ENCODE peak calls at places on chromosome 6, in eight cellular contexts. N is fibroblast of lung; Q is breast epithelium; O is CD8-positive, alpha-beta T cell; S is CD4-positive, alpha-beta memory T cell; J is esophagus squamous epithelium; M is lower lobe of right lung; V is RWPE2. Y is an unnamed sample.

GRCh38 chr6:99790679-99791078 is 184.0 kb downstream of the PRDM13 start:
- DNase-seq in M (no peak), O (no peak), J (no peak), Q (no peak), V (no peak), S (no peak), N (no peak), Y (no peak)

GRCh38 chr6:100464910-100465700 is at the start of gene SIM1:
- DNase-seq in J (no peak), N (peak; percentile 70), Q (no peak), M (no peak), S (no peak), O (no peak), V (peak; percentile 66), Y (no peak)

GRCh38 chr6:44731485-44732095 is 344.1 kb downstream of the CDC5L start:
- DNase-seq in M (no peak), S (no peak), J (no peak), V (no peak), Q (no peak), O (no peak), N (no peak), Y (peak; percentile 74)

GRCh38 chr6:35165630-35166071 is 24.5 kb upstream of the TCP11 start:
- DNase-seq in M (no peak), N (no peak), J (no peak), Q (no peak), V (no peak), O (no peak), S (no peak), Y (no peak)

GRCh38 chr6:160256445-160256844 is 2.2 kb downstream of the SLC22A2 start:
- DNase-seq in J (no peak), M (no peak), S (no peak), V (no peak), Q (no peak), O (no peak), N (no peak), Y (no peak)

GRCh38 chr6:100549406-100550167 is 84.9 kb upstream of the SIM1 start:
- DNase-seq in Q (no peak), O (no peak), J (no peak), N (peak; percentile 28), M (no peak), V (no peak), S (no peak), Y (no peak)

GRCh38 chr6:132816665-132817064 is 2.3 kb downstream of the RPS12 start:
- DNase-seq in Q (no peak), V (no peak), J (no peak), S (no peak), O (no peak), M (no peak), N (no peak), Y (no peak)

GRCh38 chr6:43912598-43913387 is 142.8 kb downstream of the VEGFA start:
- DNase-seq in Q (no peak), J (no peak), M (peak; percentile 28), V (no peak), S (no peak), N (no peak), O (no peak), Y (no peak)

GRCh38 chr6:20266851-20267608 is 54.8 kb upstream of the MBOAT1 start:
- DNase-seq in V (peak; percentile 68), O (no peak), J (no peak), Q (no peak), S (no peak), M (no peak), N (no peak), Y (no peak)

GRCh38 chr6:63802606-63803206 is 167.1 kb downstream of the PHF3 start:
- DNase-seq in Q (no peak), O (no peak), S (no peak), V (no peak), M (no peak), N (peak; percentile 65), J (no peak), Y (no peak)

GRCh38 chr6:1297746-1298145 is 14.2 kb upstream of the FOXQ1 start:
- DNase-seq in S (no peak), Q (no peak), O (no peak), V (no peak), N (peak; percentile 45), M (no peak), J (no peak), Y (no peak)

GRCh38 chr6:161018165-161018564 is 26.6 kb downstream of the MAP3K4 start:
- DNase-seq in J (no peak), O (no peak), V (no peak), M (no peak), Q (no peak), S (no peak), N (no peak), Y (no peak)

GRCh38 chr6:22108199-22108598 is 188.6 kb downstream of the PRL start:
- DNase-seq in S (no peak), J (no peak), O (no peak), N (peak; percentile 27), Q (no peak), M (no peak), V (no peak), Y (no peak)

GRCh38 chr6:26022166-26022510 is 59.5 kb downstream of the TRIM38 start:
- DNase-seq in M (no peak), Q (no peak), S (peak; percentile 64), V (no peak), J (no peak), N (peak; percentile 90), O (no peak), Y (peak; percentile 78)

DNA sequence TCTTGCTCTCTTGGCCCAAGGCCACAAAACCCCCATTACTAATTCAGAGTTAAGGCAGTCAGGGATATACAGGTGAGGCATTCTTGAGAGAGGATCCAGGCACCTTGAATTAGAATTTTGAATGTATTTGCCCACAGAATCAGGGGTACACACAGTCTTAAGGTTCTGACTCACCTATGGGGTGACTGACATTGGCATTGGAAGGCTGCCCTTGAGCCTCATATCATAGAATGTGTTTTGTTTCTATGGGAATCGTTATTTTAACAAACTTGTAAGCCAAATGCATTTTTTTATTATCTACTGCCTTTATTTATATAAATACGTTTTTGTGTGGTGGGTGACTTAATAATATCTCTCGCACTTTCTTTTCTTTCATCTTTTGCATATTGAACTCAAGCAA is 218.6 kb upstream of the CITED2 start:
- DNase-seq in M (no peak), N (no peak), J (no peak), Q (no peak), S (no peak), O (no peak), V (no peak), Y (no peak)
- H3K4me1 ChIP-seq in M (peaks cover 51% of the 10 kb centered on the region), N (peaks cover 26% of the 10 kb centered on the region), J (peaks cover 60% of the 10 kb centered on the region), Q (no peaks in the 10 kb centered on the region), S (peaks cover 8% of the 10 kb centered on the region), O (no peaks in the 10 kb centered on the region), V (peaks cover 10% of the 10 kb centered on the region), Y (peaks cover 14% of the 10 kb centered on the region)

DNA sequence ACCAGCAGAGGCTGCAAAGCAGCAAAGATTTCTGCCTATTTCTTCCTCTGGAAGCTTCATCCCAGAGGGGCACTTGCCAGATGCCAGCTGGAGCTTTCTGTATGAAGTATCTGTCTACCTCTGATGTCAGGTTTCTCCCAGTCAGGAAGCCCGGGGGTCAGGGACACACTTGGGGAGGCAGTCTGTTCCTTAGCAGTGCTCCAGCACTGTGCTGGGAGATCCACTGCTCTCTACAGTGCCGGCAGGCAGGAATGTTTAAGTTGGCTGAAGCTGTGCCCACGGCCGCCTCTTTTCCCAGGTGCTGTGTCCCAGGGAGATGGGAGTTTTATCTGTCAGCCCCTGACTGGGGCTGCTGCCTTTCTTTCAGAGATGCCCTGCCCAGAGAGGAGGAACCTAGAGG is 631.1 kb upstream of the HTR1E start:
- DNase-seq in S (no peak), N (no peak), V (no peak), M (no peak), J (no peak), Q (no peak), O (no peak), Y (no peak)
- H3K9me3 ChIP-seq in S (no peaks in the 10 kb centered on the region), N (no peaks in the 10 kb centered on the region), V (no peaks in the 10 kb centered on the region), M (no peaks in the 10 kb centered on the region), J (no peaks in the 10 kb centered on the region), Q (peaks cover 31% of the 10 kb centered on the region), O (no peaks in the 10 kb centered on the region), Y (no peaks in the 10 kb centered on the region)

GRCh38 chr6:47360388-47360787 is 50.7 kb upstream of the TNFRSF21 start:
- DNase-seq in M (no peak), J (no peak), Q (no peak), O (no peak), S (no peak), V (no peak), N (no peak), Y (no peak)

GRCh38 chr6:47358440-47359225 is 48.9 kb upstream of the TNFRSF21 start:
- DNase-seq in M (no peak), S (no peak), J (no peak), N (no peak), V (no peak), O (no peak), Q (no peak), Y (no peak)

GRCh38 chr6:47366335-47366879 is 56.7 kb upstream of the TNFRSF21 start:
- DNase-seq in Q (no peak), V (no peak), N (no peak), O (no peak), S (no peak), M (no peak), J (no peak), Y (no peak)

GRCh38 chr6:47363736-47364135 is 54.0 kb upstream of the TNFRSF21 start:
- DNase-seq in S (no peak), V (no peak), Q (no peak), O (no peak), N (no peak), M (no peak), J (no peak), Y (no peak)

DNA sequence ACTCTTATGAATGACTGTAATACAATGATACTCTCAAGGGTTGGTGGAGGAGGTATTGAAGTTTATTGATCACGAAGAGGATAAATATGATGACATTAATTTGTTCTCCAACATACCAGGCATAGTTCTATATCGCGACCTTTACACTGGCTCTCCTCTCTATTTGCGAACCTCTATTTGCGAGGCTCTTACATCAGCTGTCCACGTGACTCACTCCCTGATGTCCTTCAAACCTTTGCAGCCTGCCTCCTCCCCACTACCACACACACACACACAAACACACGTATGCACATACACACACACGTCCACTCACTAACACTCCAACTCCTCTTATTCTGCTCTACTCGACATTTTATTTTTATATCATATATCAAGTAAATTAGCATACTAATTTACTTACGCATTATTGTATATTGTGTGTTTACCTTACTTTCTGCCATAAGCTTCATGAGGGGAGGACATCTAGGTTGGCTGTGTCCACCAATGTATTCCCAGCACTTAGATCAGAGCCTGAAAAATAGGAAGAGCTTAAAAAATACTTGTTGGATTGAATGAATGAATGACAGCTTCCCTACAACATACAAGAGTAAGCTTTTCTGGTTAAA is 53.3 kb upstream of the TNFRSF21 start:
- DNase-seq in O (no peak), S (no peak), J (no peak), Q (no peak), M (no peak), V (no peak), N (peak; percentile 8), Y (no peak)
- H3K36me3 ChIP-seq in O (no peaks in the 10 kb centered on the region), S (no peaks in the 10 kb centered on the region), J (no peaks in the 10 kb centered on the region), Q (no peaks in the 10 kb centered on the region), M (no peaks in the 10 kb centered on the region), V (no peaks in the 10 kb centered on the region), N (no peaks in the 10 kb centered on the region), Y (no peaks in the 10 kb centered on the region)

GRCh38 chr6:15474196-15474595 is 188.6 kb downstream of the DTNBP1 start:
- DNase-seq in S (no peak), O (no peak), J (no peak), M (no peak), V (no peak), Q (no peak), N (peak; percentile 59), Y (no peak)
- H3K4me1 ChIP-seq in S (no peaks in the 10 kb centered on the region), O (no peaks in the 10 kb centered on the region), J (peaks cover 41% of the 10 kb centered on the region), M (peaks cover 26% of the 10 kb centered on the region), V (peaks cover 21% of the 10 kb centered on the region), Q (no peaks in the 10 kb centered on the region), N (peaks cover 20% of the 10 kb centered on the region), Y (no peaks in the 10 kb centered on the region)

Y was measured in SJCRH30.